ENCODE peak calls at places on chromosomes 12 and 14, in ten cellular contexts. K, L, B, S, X, P, A, G, M and V are unnamed samples.

GRCh38 chr14:103141117-103141796 is 18.0 kb downstream of the TNFAIP2 start:
- DNase-seq in K (peak), L (no peak), B (no peak), S (peak), X (peak), P (peak), A (peak), G (no peak), M (no peak), V (no peak)

GRCh38 chr12:124734224-124734788 is 129.4 kb downstream of the SCARB1 start:
- DNase-seq in K (no peak), L (no peak), B (no peak), S (peak), X (no peak), P (peak), A (peak), G (no peak), M (no peak), V (peak)

GRCh38 chr14:65411656-65412188 is 808 bp upstream of the FUT8 start:
- DNase-seq in K (peak), L (peak), B (peak), S (peak), X (peak), P (peak), A (peak), G (peak), M (peak), V (peak)

GRCh38 chr12:29158364-29158763 is 9.3 kb downstream of the FAR2 start:
- DNase-seq in K (no peak), L (no peak), B (no peak), S (no peak), X (no peak), P (no peak), A (peak), G (no peak), M (no peak), V (peak)

GRCh38 chr12:19183121-19183838 is 53.7 kb downstream of the PLEKHA5 start:
- DNase-seq in K (no peak), L (no peak), B (no peak), S (peak), X (no peak), P (no peak), A (no peak), G (no peak), M (no peak), V (no peak)

GRCh38 chr12:79668113-79668512 is 22.7 kb downstream of the PAWR start:
- DNase-seq in K (no peak), L (no peak), B (no peak), S (no peak), X (no peak), P (no peak), A (no peak), G (no peak), M (no peak), V (no peak)

GRCh38 chr12:10716704-10717315 is 6.3 kb downstream of the YBX3 start:
- DNase-seq in K (peak), L (peak), B (peak), S (peak), X (peak), P (no peak), A (peak), G (peak), M (no peak), V (no peak)

GRCh38 chr12:66959276-66959675 is 280.4 kb upstream of the GRIP1 start:
- DNase-seq in K (no peak), L (no peak), B (no peak), S (no peak), X (no peak), P (no peak), A (no peak), G (no peak), M (no peak), V (no peak)

GRCh38 chr12:42119085-42119633 is 25.5 kb downstream of the GXYLT1 start:
- DNase-seq in K (no peak), L (no peak), B (no peak), S (no peak), X (peak), P (no peak), A (no peak), G (no peak), M (no peak), V (no peak)

GRCh38 chr12:108699955-108700563 is 31.3 kb downstream of the CORO1C start:
- DNase-seq in K (no peak), L (no peak), B (no peak), S (no peak), X (peak), P (peak), A (no peak), G (no peak), M (no peak), V (no peak)

GRCh38 chr12:4320287-4320858 is 640 bp upstream of the TIGAR start:
- DNase-seq in K (no peak), L (no peak), B (no peak), S (peak), X (no peak), P (no peak), A (no peak), G (peak), M (no peak), V (no peak)

GRCh38 chr12:14059538-14059937 is 78.1 kb upstream of the GRIN2B start:
- DNase-seq in K (no peak), L (no peak), B (no peak), S (no peak), X (no peak), P (no peak), A (no peak), G (no peak), M (no peak), V (no peak)

GRCh38 chr12:29653286-29653685 is 130.5 kb downstream of the TMTC1 start:
- DNase-seq in K (no peak), L (no peak), B (no peak), S (no peak), X (no peak), P (no peak), A (no peak), G (no peak), M (no peak), V (no peak)

GRCh38 chr12:94710933-94711332 is 60.6 kb upstream of the TMCC3 start:
- DNase-seq in K (peak), L (no peak), B (no peak), S (peak), X (peak), P (peak), A (no peak), G (no peak), M (no peak), V (peak)

GRCh38 chr12:32843528-32844095 is 53.0 kb downstream of the PKP2 start:
- DNase-seq in K (no peak), L (no peak), B (peak), S (peak), X (no peak), P (no peak), A (no peak), G (no peak), M (no peak), V (no peak)

GRCh38 chr12:89567691-89568239 is 41.9 kb upstream of the POC1B start:
- DNase-seq in K (no peak), L (no peak), B (no peak), S (no peak), X (no peak), P (no peak), A (no peak), G (no peak), M (no peak), V (no peak)

GRCh38 chr14:91284146-91284790 is 39.8 kb upstream of the GPR68 start:
- DNase-seq in K (no peak), L (no peak), B (no peak), S (no peak), X (no peak), P (no peak), A (no peak), G (no peak), M (no peak), V (no peak)

GRCh38 chr14:50407089-50407813 is 10.6 kb upstream of the CDKL1 start:
- DNase-seq in K (no peak), L (no peak), B (no peak), S (no peak), X (no peak), P (no peak), A (no peak), G (no peak), M (no peak), V (no peak)
- TF ChIP-seq POLR2AphosphoS5 in K (no peak), L (no peak), B (no peak), S (no peak), X (no peak), P (no peak), A (no peak), G (no peak), M (no peak), V (no peak)

GRCh38 chr14:76582447-76582846 is 178.8 kb upstream of the VASH1 start:
- DNase-seq in K (no peak), L (no peak), B (no peak), S (no peak), X (no peak), P (no peak), A (no peak), G (no peak), M (no peak), V (no peak)
- TF ChIP-seq POLR2AphosphoS5 in K (no peak), L (no peak), B (no peak), S (no peak), X (no peak), P (no peak), A (no peak), G (no peak), M (no peak), V (no peak)

GRCh38 chr14:100345711-100346110 is 22.6 kb downstream of the SLC25A47 start:
- DNase-seq in K (no peak), L (no peak), B (no peak), S (no peak), X (no peak), P (no peak), A (peak), G (no peak), M (no peak), V (no peak)

GRCh38 chr14:100350283-100350926 is 27.3 kb downstream of the SLC25A47 start:
- DNase-seq in K (no peak), L (no peak), B (no peak), S (no peak), X (no peak), P (no peak), A (no peak), G (no peak), M (no peak), V (peak)

GRCh38 chr14:100348779-100349708 is 25.9 kb downstream of the SLC25A47 start:
- DNase-seq in K (no peak), L (no peak), B (no peak), S (no peak), X (no peak), P (no peak), A (no peak), G (no peak), M (no peak), V (no peak)

GRCh38 chr14:100348253-100348729 is 25.2 kb downstream of the SLC25A47 start:
- DNase-seq in K (no peak), L (no peak), B (no peak), S (no peak), X (no peak), P (no peak), A (no peak), G (no peak), M (no peak), V (no peak)

DNA sequence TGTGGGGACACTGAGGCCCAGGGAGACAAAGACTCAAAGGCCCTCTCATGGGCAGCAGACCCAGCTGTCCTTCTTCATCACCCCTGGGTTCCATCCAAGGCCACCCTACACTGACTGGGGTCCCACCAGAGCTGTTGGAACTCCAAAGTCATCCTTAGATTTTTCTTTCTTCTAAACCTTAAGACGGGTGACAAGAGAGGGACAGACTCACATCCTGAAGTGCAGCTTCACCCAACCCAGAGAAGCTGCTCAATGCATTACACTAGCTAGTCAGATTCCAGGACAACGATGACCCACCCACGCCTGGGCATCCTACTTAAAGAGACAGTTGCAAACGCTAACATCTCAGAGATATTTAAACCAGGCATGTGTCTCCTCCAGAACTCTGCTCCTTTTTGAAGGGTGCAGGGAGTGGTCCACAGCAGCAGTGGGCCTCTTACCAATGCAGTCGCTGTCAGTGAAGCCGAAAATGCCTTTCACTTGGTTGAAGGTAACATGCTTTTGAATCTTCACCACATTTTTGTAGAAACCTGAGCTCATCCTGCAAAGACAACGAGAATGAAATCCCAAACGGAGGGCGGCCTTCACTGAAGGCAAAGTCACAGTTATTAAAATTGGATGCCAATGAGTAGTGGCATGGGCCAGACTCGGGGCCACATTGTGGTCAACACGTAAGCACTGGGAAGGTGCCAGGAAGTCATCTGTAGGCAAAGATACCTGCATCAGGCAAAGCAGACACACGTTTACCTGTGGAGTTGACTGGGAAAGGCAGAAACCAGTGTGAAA is 23.4 kb downstream of the SLC25A47 start:
- DNase-seq in K (no peak), L (no peak), B (no peak), S (no peak), X (no peak), P (no peak), A (peak), G (no peak), M (no peak), V (no peak)
- TF ChIP-seq POLR2AphosphoS5 in K (no peak), L (no peak), B (no peak), S (no peak), X (no peak), P (no peak), A (no peak), G (no peak), M (no peak), V (no peak)

GRCh38 chr14:36099619-36100018 is 76.9 kb downstream of the PTCSC3 start:
- DNase-seq in K (no peak), L (no peak), B (no peak), S (no peak), X (no peak), P (no peak), A (no peak), G (no peak), M (no peak), V (no peak)

GRCh38 chr14:36091096-36091495 is 85.4 kb downstream of the PTCSC3 start:
- DNase-seq in K (peak), L (no peak), B (no peak), S (no peak), X (no peak), P (no peak), A (peak), G (no peak), M (no peak), V (no peak)

GRCh38 chr14:36097356-36097755 is 79.2 kb downstream of the PTCSC3 start:
- DNase-seq in K (no peak), L (no peak), B (no peak), S (no peak), X (no peak), P (no peak), A (no peak), G (no peak), M (no peak), V (no peak)

GRCh38 chr14:36094963-36095362 is 81.6 kb downstream of the PTCSC3 start:
- DNase-seq in K (no peak), L (no peak), B (no peak), S (no peak), X (no peak), P (no peak), A (peak), G (no peak), M (no peak), V (no peak)

GRCh38 chr14:36096090-36096489 is 80.4 kb downstream of the PTCSC3 start:
- DNase-seq in K (no peak), L (no peak), B (no peak), S (no peak), X (no peak), P (no peak), A (no peak), G (no peak), M (no peak), V (no peak)
- TF ChIP-seq POLR2AphosphoS5 in K (no peak), L (no peak), B (no peak), S (no peak), X (no peak), P (no peak), A (no peak), G (no peak), M (no peak), V (no peak)

GRCh38 chr14:61475316-61475715 is 153.9 kb downstream of the PRKCH start:
- DNase-seq in K (peak), L (no peak), B (no peak), S (peak), X (peak), P (peak), A (no peak), G (no peak), M (no peak), V (peak)

GRCh38 chr14:61477845-61478438 is 156.6 kb downstream of the PRKCH start:
- DNase-seq in K (peak), L (peak), B (no peak), S (no peak), X (peak), P (no peak), A (peak), G (peak), M (no peak), V (no peak)

GRCh38 chr14:61476105-61476736 is 154.8 kb downstream of the PRKCH start:
- DNase-seq in K (no peak), L (no peak), B (no peak), S (no peak), X (no peak), P (no peak), A (no peak), G (no peak), M (no peak), V (no peak)

GRCh38 chr14:61478971-61479473 is 157.6 kb downstream of the PRKCH start:
- DNase-seq in K (no peak), L (no peak), B (no peak), S (no peak), X (no peak), P (no peak), A (peak), G (no peak), M (no peak), V (no peak)

GRCh38 chr14:61476737-61477410 is 155.5 kb downstream of the PRKCH start:
- DNase-seq in K (no peak), L (peak), B (no peak), S (no peak), X (peak), P (no peak), A (peak), G (no peak), M (no peak), V (peak)
- TF ChIP-seq POLR2AphosphoS5 in K (no peak), L (peak), B (peak), S (no peak), X (peak), P (no peak), A (peak), G (no peak), M (no peak), V (peak)

DNA sequence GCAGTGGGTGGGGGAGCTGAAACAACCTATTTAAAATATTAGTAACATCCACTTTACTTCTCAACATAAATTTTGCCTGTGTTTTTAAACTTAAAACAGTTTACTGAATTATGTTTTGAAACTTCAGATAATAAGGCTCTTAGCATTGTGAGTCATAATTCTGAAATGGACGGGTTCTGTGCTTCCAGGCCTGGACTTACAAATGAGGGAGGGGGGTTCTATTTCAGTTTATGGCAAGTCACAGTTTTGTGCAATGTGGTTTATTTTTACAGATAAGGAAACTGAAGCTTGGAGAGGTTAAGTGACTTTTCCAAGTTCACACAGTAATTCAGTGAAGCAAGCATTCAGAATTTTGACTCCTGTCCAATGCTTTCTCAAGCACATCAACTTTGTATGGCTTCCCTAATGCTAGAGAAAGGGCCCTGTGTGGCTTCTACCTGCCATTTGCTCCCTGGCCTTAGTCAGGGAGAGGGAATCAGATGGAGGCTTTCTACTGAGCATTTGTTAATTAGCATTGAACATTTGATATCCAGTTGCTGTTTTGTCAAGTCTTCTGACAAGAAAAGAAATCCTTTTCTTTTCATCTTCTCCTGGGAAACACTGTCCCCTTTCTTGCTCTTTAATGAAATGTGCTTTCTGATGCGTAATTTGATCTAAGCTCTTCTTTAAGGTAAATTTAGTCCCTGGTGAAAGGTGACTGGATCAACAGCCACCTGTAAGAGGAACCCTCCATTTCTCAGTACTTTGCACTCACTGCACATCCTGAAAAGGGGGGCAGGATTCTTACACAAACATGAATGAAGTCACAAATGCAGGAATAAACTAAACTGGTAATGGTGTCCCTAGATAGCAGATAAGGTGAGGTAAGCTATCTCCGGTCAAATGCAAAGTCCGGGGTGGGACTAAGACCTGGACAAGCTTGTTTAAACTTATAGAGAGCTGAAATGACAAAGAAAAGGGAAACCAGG is 2.5 kb upstream of the SALL2 start:
- DNase-seq in K (no peak), L (no peak), B (no peak), S (peak), X (no peak), P (peak), A (no peak), G (no peak), M (no peak), V (no peak)
- TF ChIP-seq POLR2AphosphoS5 in K (no peak), L (no peak), B (no peak), S (no peak), X (no peak), P (peak), A (no peak), G (no peak), M (no peak), V (no peak)

GRCh38 chr12:103936679-103937078 is 6.5 kb downstream of the HSP90B1 start:
- DNase-seq in K (no peak), L (no peak), B (no peak), S (no peak), X (no peak), P (no peak), A (no peak), G (no peak), M (no peak), V (no peak)
- TF ChIP-seq POLR2AphosphoS5 in K (no peak), L (no peak), B (no peak), S (no peak), X (no peak), P (peak), A (no peak), G (no peak), M (no peak), V (no peak)

DNA sequence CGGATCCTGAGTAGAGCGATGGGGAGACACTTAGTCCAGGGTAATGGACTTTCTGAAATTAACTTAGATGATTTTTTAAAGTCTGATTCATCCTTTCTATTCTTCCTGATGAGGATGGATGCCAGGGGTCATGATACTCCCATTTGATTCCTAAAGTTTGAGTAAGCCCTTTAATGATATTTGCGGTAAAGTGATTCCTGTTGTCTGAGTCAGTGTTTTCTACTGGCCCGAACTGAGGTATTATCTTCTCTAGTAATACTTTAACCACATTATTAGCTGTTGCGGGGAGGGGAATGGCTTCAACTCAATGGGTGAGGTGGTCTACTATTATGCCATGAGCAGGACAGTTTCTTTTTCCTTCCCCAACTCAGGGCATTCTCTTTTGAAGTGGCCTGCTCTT is 111.6 kb downstream of the RIN3 start:
- DNase-seq in K (peak), L (no peak), B (no peak), S (no peak), X (no peak), P (no peak), A (no peak), G (no peak), M (no peak), V (no peak)
- TF ChIP-seq POLR2AphosphoS5 in K (peak), L (no peak), B (no peak), S (no peak), X (no peak), P (no peak), A (no peak), G (no peak), M (no peak), V (no peak)

GRCh38 chr14:23936084-23936829 is 17.3 kb upstream of the DHRS4 start:
- DNase-seq in K (no peak), L (no peak), B (no peak), S (no peak), X (no peak), P (no peak), A (no peak), G (no peak), M (no peak), V (no peak)
- TF ChIP-seq POLR2AphosphoS5 in K (no peak), L (no peak), B (no peak), S (no peak), X (no peak), P (no peak), A (no peak), G (no peak), M (no peak), V (no peak)